ENCODE peak calls at places on chromosomes 5 and 9, in eight cellular contexts. T, I, M, P, W, K, E and Q are unnamed samples.

GRCh38 chr9:133806623-133807010 is 68.5 kb upstream of the SARDH start:
- DNase-seq in T (no peak), I (no peak), M (no peak), P (no peak), W (no peak), K (no peak), E (no peak), Q (no peak)

GRCh38 chr9:137451976-137452760 is 7.0 kb downstream of the NSMF start:
- DNase-seq in T (peak), I (no peak), M (peak), P (no peak), W (no peak), K (no peak), E (no peak), Q (no peak)

GRCh38 chr5:123949043-123949804 is 437.2 kb downstream of the CSNK1G3 start:
- DNase-seq in T (no peak), I (no peak), M (no peak), P (no peak), W (no peak), K (no peak), E (no peak), Q (no peak)

GRCh38 chr9:17219261-17219660 is 84.4 kb downstream of the CNTLN start:
- DNase-seq in T (no peak), I (peak), M (no peak), P (peak), W (peak), K (peak), E (peak), Q (no peak)

GRCh38 chr9:68446836-68447235 is 90.4 kb downstream of the PGM5 start:
- DNase-seq in T (no peak), I (no peak), M (peak), P (no peak), W (no peak), K (no peak), E (no peak), Q (no peak)

GRCh38 chr9:115015018-115015635 is 84.7 kb upstream of the TNFSF8 start:
- DNase-seq in T (no peak), I (peak), M (peak), P (peak), W (peak), K (peak), E (peak), Q (peak)

GRCh38 chr9:122338989-122339388 is 31.8 kb upstream of the PTGS1 start:
- DNase-seq in T (no peak), I (no peak), M (no peak), P (no peak), W (no peak), K (no peak), E (no peak), Q (no peak)

GRCh38 chr9:78707481-78707977 is 410.6 kb downstream of the PSAT1 start:
- DNase-seq in T (no peak), I (peak), M (no peak), P (no peak), W (no peak), K (no peak), E (peak), Q (peak)

GRCh38 chr9:107683566-107683965 is 194.0 kb upstream of the KLF4 start:
- DNase-seq in T (no peak), I (no peak), M (no peak), P (no peak), W (no peak), K (no peak), E (no peak), Q (no peak)

GRCh38 chr9:131419716-131420115 is 25.8 kb downstream of the PRRC2B start:
- DNase-seq in T (no peak), I (no peak), M (no peak), P (no peak), W (no peak), K (no peak), E (no peak), Q (no peak)

GRCh38 chr5:127697894-127698600 is 5.1 kb upstream of the CCDC192 start:
- DNase-seq in T (no peak), I (peak), M (no peak), P (no peak), W (peak), K (peak), E (peak), Q (peak)

GRCh38 chr5:68505917-68506860 is 290.6 kb downstream of the PIK3R1 start:
- DNase-seq in T (no peak), I (peak), M (no peak), P (no peak), W (peak), K (peak), E (peak), Q (peak)

GRCh38 chr9:127546125-127546832 is 65.8 kb upstream of the STXBP1 start:
- DNase-seq in T (no peak), I (no peak), M (no peak), P (peak), W (no peak), K (no peak), E (no peak), Q (no peak)

GRCh38 chr9:77802512-77803293 is 154.6 kb upstream of the GNA14 start:
- DNase-seq in T (no peak), I (no peak), M (no peak), P (no peak), W (no peak), K (no peak), E (no peak), Q (no peak)

GRCh38 chr5:39446231-39446630 is 21.5 kb upstream of the DAB2 start:
- DNase-seq in T (no peak), I (no peak), M (no peak), P (no peak), W (no peak), K (no peak), E (peak), Q (no peak)

GRCh38 chr5:61245486-61245885 is 83.2 kb upstream of the SMIM15 start:
- DNase-seq in T (no peak), I (peak), M (no peak), P (no peak), W (peak), K (peak), E (no peak), Q (no peak)

GRCh38 chr5:146426853-146427618 is 20.1 kb upstream of the TCERG1 start:
- DNase-seq in T (no peak), I (peak), M (peak), P (peak), W (peak), K (peak), E (peak), Q (peak)

GRCh38 chr9:124855944-124856773 is 2.9 kb downstream of the WDR38 start:
- DNase-seq in T (no peak), I (no peak), M (peak), P (no peak), W (peak), K (no peak), E (peak), Q (peak)

GRCh38 chr9:127137640-127138360 is 15.4 kb upstream of the ANGPTL2 start:
- DNase-seq in T (no peak), I (no peak), M (no peak), P (no peak), W (no peak), K (no peak), E (no peak), Q (no peak)

GRCh38 chr9:37471942-37472679 is 6.9 kb upstream of the ZBTB5 start:
- DNase-seq in T (no peak), I (peak), M (no peak), P (peak), W (peak), K (peak), E (peak), Q (peak)

GRCh38 chr9:107759009-107759822 is 269.6 kb upstream of the KLF4 start:
- DNase-seq in T (no peak), I (no peak), M (no peak), P (no peak), W (no peak), K (no peak), E (no peak), Q (no peak)

GRCh38 chr5:61004448-61004847 is 59.4 kb downstream of the NDUFAF2 start:
- DNase-seq in T (no peak), I (peak), M (no peak), P (no peak), W (no peak), K (no peak), E (no peak), Q (no peak)

GRCh38 chr5:63697811-63698210 is 264.4 kb downstream of the HTR1A start:
- DNase-seq in T (no peak), I (no peak), M (no peak), P (no peak), W (no peak), K (no peak), E (no peak), Q (no peak)

GRCh38 chr9:69955536-69956355 is 87.9 kb upstream of the MAMDC2 start:
- DNase-seq in T (no peak), I (no peak), M (no peak), P (no peak), W (no peak), K (no peak), E (no peak), Q (no peak)

GRCh38 chr5:154485850-154486426 is 7.9 kb upstream of the HAND1 start:
- DNase-seq in T (no peak), I (no peak), M (no peak), P (no peak), W (no peak), K (no peak), E (no peak), Q (no peak)

GRCh38 chr5:36689225-36689624 is 82.8 kb downstream of the SLC1A3 start:
- DNase-seq in T (no peak), I (peak), M (no peak), P (no peak), W (no peak), K (peak), E (no peak), Q (no peak)

GRCh38 chr9:112644449-112644965 is 73.4 kb downstream of the INIP start:
- DNase-seq in T (no peak), I (no peak), M (no peak), P (no peak), W (peak), K (peak), E (no peak), Q (no peak)

GRCh38 chr5:79793304-79793703 is 103.7 kb downstream of the CMYA5 start:
- DNase-seq in T (no peak), I (no peak), M (no peak), P (no peak), W (no peak), K (no peak), E (no peak), Q (no peak)

GRCh38 chr5:115098041-115098702 is 71.5 kb downstream of the TRIM36 start:
- DNase-seq in T (no peak), I (peak), M (peak), P (peak), W (peak), K (peak), E (peak), Q (peak)

GRCh38 chr9:21994526-21994995 is at the start of gene CDKN2B-AS1:
- DNase-seq in T (peak), I (no peak), M (peak), P (peak), W (no peak), K (peak), E (peak), Q (peak)

GRCh38 chr9:129254566-129255287 is 76.7 kb upstream of the IER5L start:
- DNase-seq in T (no peak), I (no peak), M (no peak), P (no peak), W (no peak), K (no peak), E (no peak), Q (no peak)

GRCh38 chr9:86239053-86239770 is 20.2 kb downstream of the C9orf153 start:
- DNase-seq in T (no peak), I (peak), M (no peak), P (peak), W (no peak), K (peak), E (peak), Q (no peak)

DNA sequence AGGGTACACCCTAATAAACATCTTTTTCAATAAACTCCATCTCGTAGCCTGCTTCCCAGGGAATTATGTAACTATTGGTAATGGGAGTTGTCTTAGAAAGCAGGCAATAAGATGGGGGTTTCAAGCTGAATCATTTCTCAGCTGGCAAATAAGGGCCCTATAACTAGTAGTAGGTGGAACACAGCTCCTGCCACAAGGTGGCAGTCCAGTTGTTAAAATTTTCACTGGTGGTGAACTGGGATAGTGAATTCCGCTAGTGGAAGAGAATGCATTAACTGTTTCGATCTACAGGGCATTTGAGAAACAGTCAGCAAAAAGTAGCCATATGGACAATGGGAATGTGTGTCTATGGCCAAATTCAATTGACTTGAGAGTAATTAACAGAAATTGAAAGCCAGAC is 27.7 kb downstream of the PCDHB15 start:
- DNase-seq in T (no peak), I (no peak), M (no peak), P (no peak), W (peak), K (no peak), E (no peak), Q (no peak)
- TF ChIP-seq CTCF in T (no peak), I (no peak), M (no peak), P (no peak), W (no peak), K (no peak), E (peak), Q (peak)

DNA sequence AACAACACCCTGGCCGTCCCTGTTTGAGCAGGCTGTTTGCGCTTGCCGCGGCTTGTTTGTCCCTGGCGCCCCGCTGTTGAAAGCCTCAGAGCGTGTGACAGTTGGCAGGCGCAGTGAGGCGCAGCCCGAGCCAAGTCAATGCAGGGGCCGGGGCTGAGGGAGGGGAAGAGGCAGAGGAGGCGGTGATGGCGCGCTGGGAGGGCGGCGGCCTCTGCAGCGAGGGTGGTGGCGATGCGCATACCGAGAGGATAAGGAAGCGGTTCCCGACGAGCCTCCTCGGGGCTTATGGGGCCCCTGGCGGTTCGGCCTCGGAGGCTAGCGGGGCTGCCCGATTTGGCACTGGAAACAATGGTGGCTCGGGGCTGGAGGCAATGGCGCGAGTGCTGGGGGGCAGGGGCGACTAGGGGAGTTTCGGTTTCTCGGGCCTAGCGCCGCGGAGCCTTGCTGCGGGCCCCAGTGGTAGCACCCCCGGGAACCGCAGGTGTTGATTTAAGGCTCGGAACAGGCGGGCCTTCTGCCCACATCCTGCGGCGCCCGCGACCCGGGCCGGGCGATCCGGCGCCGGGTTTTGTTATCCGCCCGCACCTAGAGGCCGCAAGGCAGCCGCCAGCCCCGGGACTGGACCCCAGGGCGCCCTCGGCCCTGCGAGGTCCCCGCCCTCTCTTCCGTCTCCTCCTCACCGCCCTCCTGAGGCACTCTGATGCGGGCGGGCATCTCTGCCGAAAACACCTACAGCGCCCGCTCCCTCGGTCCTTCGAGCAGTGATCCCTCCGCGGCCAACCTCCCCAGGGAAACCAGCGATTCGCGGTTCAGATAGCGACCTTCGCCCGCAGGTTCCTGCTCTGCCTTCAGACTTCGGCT is 955 bp upstream of the LNPEP start:
- DNase-seq in T (peak), I (peak), M (peak), P (peak), W (peak), K (peak), E (peak), Q (peak)
- TF ChIP-seq CTCF in T (no peak), I (no peak), M (no peak), P (no peak), W (no peak), K (no peak), E (no peak), Q (no peak)

DNA sequence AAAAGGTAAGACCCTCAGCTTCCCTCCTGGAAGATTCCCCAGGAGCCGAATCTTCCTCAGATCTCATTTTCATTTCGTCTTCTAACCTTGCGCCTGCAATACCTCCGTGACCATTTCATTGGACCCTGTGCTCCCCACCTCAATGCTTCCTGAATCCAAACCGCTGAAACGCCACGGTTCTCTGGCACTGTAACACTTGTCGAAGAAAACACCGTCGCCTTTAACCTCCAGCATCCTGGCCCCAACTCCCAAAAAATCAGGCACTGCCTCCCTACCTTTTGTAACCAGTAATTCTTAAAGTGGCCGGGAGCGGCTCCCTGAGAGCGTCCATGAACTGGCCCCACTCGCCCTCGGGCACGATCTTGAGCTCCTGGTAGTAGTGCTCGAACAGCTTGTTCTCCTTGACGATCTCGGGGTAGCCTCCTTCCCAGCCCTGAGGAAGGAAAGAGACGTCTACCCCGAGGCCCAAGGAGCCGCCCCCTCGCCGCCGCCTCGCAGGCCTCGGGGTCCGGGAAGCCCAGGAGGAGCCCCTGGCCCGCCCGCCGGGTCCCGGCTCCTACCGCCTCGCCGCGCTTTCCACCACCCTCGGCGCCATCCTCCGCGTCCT is 417 bp downstream of the NSUN2 start:
- DNase-seq in T (no peak), I (peak), M (no peak), P (no peak), W (peak), K (peak), E (peak), Q (peak)
- TF ChIP-seq CTCF in T (no peak), I (peak), M (no peak), P (peak), W (no peak), K (no peak), E (peak), Q (peak)

GRCh38 chr5:78669331-78669730 is 20.8 kb upstream of the LHFPL2 start:
- DNase-seq in T (no peak), I (no peak), M (no peak), P (no peak), W (no peak), K (no peak), E (no peak), Q (no peak)
- TF ChIP-seq CTCF in T (no peak), I (no peak), M (no peak), P (no peak), W (no peak), K (no peak), E (no peak), Q (no peak)

GRCh38 chr9:10009401-10009800 is 603.4 kb downstream of the PTPRD start:
- DNase-seq in T (no peak), I (no peak), M (no peak), P (no peak), W (no peak), K (no peak), E (no peak), Q (no peak)

GRCh38 chr9:10003047-10003446 is 609.8 kb downstream of the PTPRD start:
- DNase-seq in T (no peak), I (no peak), M (no peak), P (peak), W (no peak), K (peak), E (no peak), Q (no peak)

GRCh38 chr9:10005206-10005605 is 607.6 kb downstream of the PTPRD start:
- DNase-seq in T (no peak), I (peak), M (no peak), P (peak), W (no peak), K (no peak), E (no peak), Q (no peak)

GRCh38 chr9:10008101-10008799 is 604.6 kb downstream of the PTPRD start:
- DNase-seq in T (no peak), I (no peak), M (no peak), P (no peak), W (no peak), K (no peak), E (no peak), Q (no peak)

GRCh38 chr9:10007356-10007755 is 605.4 kb downstream of the PTPRD start:
- DNase-seq in T (no peak), I (no peak), M (no peak), P (no peak), W (no peak), K (no peak), E (no peak), Q (no peak)
- TF ChIP-seq CTCF in T (no peak), I (no peak), M (no peak), P (no peak), W (no peak), K (no peak), E (no peak), Q (no peak)

GRCh38 chr9:2802494-2802921 is 41.4 kb downstream of the PUM3 start:
- DNase-seq in T (no peak), I (peak), M (no peak), P (no peak), W (peak), K (peak), E (peak), Q (peak)

GRCh38 chr9:2798423-2798822 is 45.5 kb downstream of the PUM3 start:
- DNase-seq in T (no peak), I (no peak), M (no peak), P (no peak), W (no peak), K (no peak), E (no peak), Q (no peak)

GRCh38 chr9:2800385-2801179 is 43.3 kb downstream of the PUM3 start:
- DNase-seq in T (no peak), I (peak), M (peak), P (no peak), W (peak), K (peak), E (no peak), Q (no peak)
- TF ChIP-seq CTCF in T (no peak), I (peak), M (no peak), P (peak), W (no peak), K (peak), E (peak), Q (peak)